ENCODE peak calls at places on chromosomes 6 and 20, in eight cellular contexts. P is GM10248, T is amniotic stem cell, N is ELR, O is Kasumi-1, R is T1000, Z is NCI-H2081 treated with DMSO at 0.1 percent for 48 hours, I is type B pancreatic cell. J is an unnamed sample.
A peak's percentile ranks its signal among the peaks of the same experiment; 100 is the strongest.

GRCh38 chr6:15508363-15509330 is 154.2 kb downstream of the DTNBP1 start:
- DNase-seq in N (no peak), I (no peak), T (no peak), O (no peak), P (no peak), R (no peak), Z (no peak), J (no peak)

GRCh38 chr6:107115695-107116327 is 496 bp upstream of the BEND3 start:
- DNase-seq in I (peak; percentile 81), R (no peak), T (no peak), Z (no peak), O (peak; percentile 48), N (peak; percentile 59), P (peak; percentile 49), J (peak; percentile 27)

GRCh38 chr6:151535476-151536279 is 41.9 kb downstream of the CCDC170 start:
- DNase-seq in P (no peak), I (no peak), O (no peak), Z (no peak), T (no peak), R (no peak), N (no peak), J (no peak)

GRCh38 chr20:1107176-1107575 is 11.2 kb upstream of the PSMF1 start:
- DNase-seq in R (no peak), O (no peak), N (no peak), P (no peak), Z (no peak), T (no peak), I (no peak), J (no peak)

GRCh38 chr6:75727206-75727605 is 21.8 kb upstream of the MYO6 start:
- DNase-seq in R (no peak), P (no peak), O (no peak), I (no peak), T (no peak), Z (no peak), N (no peak), J (no peak)

GRCh38 chr6:35262596-35262995 is 3.1 kb downstream of the ZNF76 start:
- DNase-seq in P (no peak), T (no peak), O (no peak), I (no peak), N (peak; percentile 37), R (no peak), Z (no peak), J (no peak)

GRCh38 chr20:37327748-37328147 is 18.2 kb upstream of the SRC start:
- DNase-seq in Z (no peak), N (no peak), P (no peak), O (no peak), R (no peak), T (no peak), I (no peak), J (no peak)

GRCh38 chr6:43668151-43669028 is 19.2 kb downstream of the MRPS18A start:
- DNase-seq in I (no peak), O (peak; percentile 83), Z (no peak), N (peak; percentile 63), R (no peak), T (no peak), P (peak; percentile 80), J (peak; percentile 95)

GRCh38 chr6:62980093-62980492 is 231.2 kb upstream of the FKBP1C start:
- DNase-seq in Z (no peak), N (no peak), R (no peak), P (no peak), T (no peak), I (no peak), O (no peak), J (no peak)

GRCh38 chr6:80094017-80094416 is 12.5 kb upstream of the BCKDHB start:
- DNase-seq in I (no peak), O (peak; percentile 57), N (peak; percentile 54), Z (no peak), R (no peak), P (peak; percentile 26), T (peak; percentile 10), J (no peak)

GRCh38 chr6:92371809-92372208 is 1047.5 kb downstream of the EPHA7 start:
- DNase-seq in I (no peak), T (no peak), P (no peak), R (no peak), Z (no peak), N (no peak), O (no peak), J (no peak)

GRCh38 chr20:60024801-60025200 is 66.6 kb downstream of the CDH26 start:
- DNase-seq in R (no peak), I (no peak), P (no peak), O (no peak), N (no peak), T (no peak), Z (no peak), J (no peak)

GRCh38 chr6:12026120-12026519 is 14.0 kb downstream of the HIVEP1 start:
- DNase-seq in P (no peak), I (no peak), R (no peak), N (no peak), Z (no peak), T (no peak), O (no peak), J (peak; percentile 6)

GRCh38 chr20:34525709-34526416 is 9.6 kb downstream of the DYNLRB1 start:
- DNase-seq in N (peak; percentile 100), O (no peak), Z (no peak), P (no peak), T (peak; percentile 95), R (peak; percentile 98), I (no peak), J (peak; percentile 98)

GRCh38 chr6:155201461-155202226 is 62.2 kb upstream of the CLDN20 start:
- DNase-seq in P (no peak), O (no peak), N (peak; percentile 92), I (no peak), Z (peak; percentile 79), T (no peak), R (no peak), J (peak; percentile 91)

GRCh38 chr6:157273756-157274088 is 49.6 kb downstream of the TMEM242 start:
- DNase-seq in I (no peak), Z (no peak), R (peak; percentile 43), N (no peak), O (peak; percentile 52), P (peak; percentile 80), T (no peak), J (no peak)

GRCh38 chr6:61586934-61587537 is 699.0 kb downstream of the KHDRBS2 start:
- DNase-seq in O (no peak), Z (no peak), P (no peak), N (no peak), T (no peak), R (no peak), I (no peak), J (no peak)

GRCh38 chr6:4403023-4403752 is 267.8 kb upstream of the ECI2 start:
- DNase-seq in P (no peak), T (no peak), O (no peak), Z (no peak), I (no peak), R (no peak), N (no peak), J (no peak)